ENCODE peak calls at places on chromosomes 1 and 21, in nine cellular contexts. X is cardiac muscle cell, V is stomach, H is GM13977, F is progenitor cell of endocrine pancreas, P is GM06990, L is heart left ventricle, D is testis, I is transverse colon. N is an unnamed sample.

GRCh38 chr21:37176716-37177115 is 90.4 kb downstream of the VPS26C start:
- DNase-seq in V (peak; percentile 72), X (no peak), H (no peak), I (no peak), L (no peak), P (no peak), F (no peak), D (no peak), N (no peak)

GRCh38 chr1:53362851-53363642 is 35.2 kb upstream of the LRP8 start:
- DNase-seq in X (no peak), L (no peak), H (no peak), D (peak; percentile 12), P (peak; percentile 20), V (peak; percentile 8), F (no peak), I (no peak), N (no peak)

GRCh38 chr1:15418811-15419515 is 9.3 kb downstream of the EFHD2 start:
- DNase-seq in V (peak; percentile 86), D (peak; percentile 75), P (no peak), L (no peak), I (no peak), F (no peak), H (no peak), X (peak; percentile 27), N (no peak)

GRCh38 chr1:23444104-23444533 is 19.6 kb upstream of the TCEA3 start:
- DNase-seq in P (no peak), I (peak; percentile 60), X (peak; percentile 99), L (peak; percentile 60), F (no peak), H (no peak), V (peak; percentile 38), D (peak; percentile 80), N (no peak)

GRCh38 chr1:79745928-79746327 is 739.4 kb upstream of the ADGRL4 start:
- DNase-seq in P (no peak), L (no peak), D (no peak), H (no peak), X (no peak), V (no peak), I (no peak), F (no peak), N (no peak)

GRCh38 chr21:35084869-35085268 is 35.8 kb upstream of the RUNX1 start:
- DNase-seq in V (no peak), P (no peak), F (no peak), L (no peak), I (no peak), H (no peak), X (peak; percentile 72), D (no peak), N (no peak)

GRCh38 chr1:202689082-202689481 is 21.2 kb downstream of the SYT2 start:
- DNase-seq in V (no peak), D (no peak), L (no peak), F (no peak), P (no peak), I (no peak), X (no peak), H (no peak), N (no peak)

GRCh38 chr1:232728507-232729263 is 76.5 kb upstream of the MAP10 start:
- DNase-seq in F (no peak), X (peak; percentile 71), V (no peak), I (no peak), P (no peak), H (no peak), L (no peak), D (no peak), N (no peak)

GRCh38 chr21:39083377-39084008 is 99.8 kb downstream of the PSMG1 start:
- DNase-seq in F (no peak), D (peak; percentile 55), P (no peak), I (peak; percentile 72), H (no peak), V (peak; percentile 41), L (no peak), X (peak; percentile 52), N (no peak)

GRCh38 chr21:45393021-45393420 is 11.9 kb upstream of the COL18A1 start:
- DNase-seq in X (no peak), V (no peak), L (peak; percentile 18), H (no peak), F (no peak), P (no peak), I (no peak), D (no peak), N (no peak)

GRCh38 chr1:47950481-47950880 is 46.7 kb downstream of the TRABD2B start:
- DNase-seq in D (no peak), I (no peak), F (no peak), H (no peak), X (no peak), L (no peak), V (no peak), P (no peak), N (no peak)

GRCh38 chr1:47948126-47948525 is 49.1 kb downstream of the TRABD2B start:
- DNase-seq in V (no peak), X (peak; percentile 36), L (no peak), H (no peak), D (no peak), F (no peak), P (no peak), I (no peak), N (no peak)

GRCh38 chr1:47953661-47954060 is 43.5 kb downstream of the TRABD2B start:
- DNase-seq in H (no peak), X (no peak), P (no peak), V (no peak), D (no peak), I (no peak), F (no peak), L (no peak), N (no peak)

GRCh38 chr1:47951026-47951425 is 46.2 kb downstream of the TRABD2B start:
- DNase-seq in V (no peak), L (no peak), H (no peak), I (no peak), X (no peak), P (no peak), D (no peak), F (no peak), N (no peak)

DNA sequence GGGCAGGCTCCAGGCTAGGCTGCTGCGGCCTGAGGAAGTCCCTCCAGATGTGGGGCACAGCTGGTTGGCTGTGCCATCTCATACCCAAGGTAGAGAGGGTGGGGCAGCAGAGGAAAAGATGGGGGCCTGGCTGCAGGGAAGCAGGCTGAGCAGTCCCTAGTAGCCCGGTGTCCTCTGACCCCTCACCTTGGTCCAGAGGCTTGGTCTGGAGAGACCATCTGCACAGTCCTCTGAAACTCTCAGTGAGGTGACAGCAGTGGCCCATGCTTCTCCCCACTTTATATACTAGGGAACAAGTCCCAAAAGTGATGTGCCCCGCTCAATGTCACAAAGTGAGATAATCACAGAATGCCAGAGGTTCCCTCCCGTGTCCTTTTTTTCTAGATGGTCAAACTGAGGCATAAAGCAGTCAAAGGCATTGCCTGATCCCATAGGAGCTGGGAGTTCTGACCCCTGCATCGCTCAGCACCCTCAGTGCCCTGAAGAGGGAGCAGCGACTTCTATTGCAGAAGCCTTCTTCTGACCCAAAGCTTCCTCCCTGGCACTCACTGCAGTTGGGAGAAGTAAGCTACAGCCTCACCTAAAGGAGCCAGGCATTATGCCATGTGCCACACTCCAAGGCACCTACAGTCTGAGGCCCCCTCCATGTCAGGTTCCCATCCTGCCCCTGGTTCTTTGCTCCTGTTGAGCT is 45.5 kb downstream of the TRABD2B start:
- DNase-seq in L (no peak), I (no peak), F (no peak), V (no peak), D (no peak), H (no peak), X (no peak), P (no peak), N (no peak)
- TF ChIP-seq CTCF in L (no peak), I (no peak), F (peak; percentile 28), V (no peak), D (no peak), H (no peak), X (no peak), P (no peak), N (no peak)

GRCh38 chr1:28756846-28757245 is 20.1 kb downstream of the YTHDF2 start:
- DNase-seq in I (no peak), D (no peak), H (no peak), L (no peak), X (peak; percentile 27), P (no peak), V (no peak), F (no peak), N (no peak)
- TF ChIP-seq CTCF in I (no peak), D (no peak), H (peak; percentile 36), L (no peak), X (no peak), P (peak; percentile 27), V (no peak), F (peak; percentile 26), N (peak; percentile 8)

GRCh38 chr1:187928717-187929116 is 1100.0 kb downstream of the PLA2G4A start:
- DNase-seq in H (no peak), X (no peak), P (no peak), V (no peak), I (no peak), L (no peak), D (no peak), F (no peak), N (no peak)

GRCh38 chr1:187933562-187934419 is 1105.0 kb downstream of the PLA2G4A start:
- DNase-seq in D (no peak), L (no peak), F (no peak), V (no peak), H (no peak), P (no peak), I (no peak), X (no peak), N (no peak)

GRCh38 chr1:187931781-187932180 is 1103.0 kb downstream of the PLA2G4A start:
- DNase-seq in F (no peak), P (no peak), H (no peak), L (no peak), X (no peak), D (no peak), V (no peak), I (no peak), N (no peak)

GRCh38 chr1:187924252-187924651 is 1095.5 kb downstream of the PLA2G4A start:
- DNase-seq in F (no peak), X (no peak), H (no peak), I (no peak), P (no peak), V (no peak), D (no peak), L (no peak), N (no peak)

GRCh38 chr1:187928288-187928687 is 1099.5 kb downstream of the PLA2G4A start:
- DNase-seq in D (peak; percentile 30), P (no peak), H (peak; percentile 26), X (peak; percentile 52), F (no peak), I (no peak), V (no peak), L (no peak), N (peak; percentile 34)
- TF ChIP-seq CTCF in D (no peak), P (peak; percentile 47), H (peak; percentile 69), X (peak; percentile 55), F (peak; percentile 36), I (no peak), V (no peak), L (peak; percentile 17), N (peak; percentile 65)

GRCh38 chr1:114423455-114423854 is 87.5 kb downstream of the TRIM33 start:
- DNase-seq in X (no peak), P (no peak), L (no peak), D (no peak), H (no peak), V (no peak), I (no peak), F (no peak), N (no peak)

GRCh38 chr1:114427612-114428011 is 83.4 kb downstream of the TRIM33 start:
- DNase-seq in P (no peak), I (no peak), D (no peak), V (no peak), H (no peak), X (no peak), L (no peak), F (no peak), N (no peak)

GRCh38 chr1:114431026-114431425 is 80.0 kb downstream of the TRIM33 start:
- DNase-seq in L (no peak), X (no peak), V (no peak), I (no peak), H (no peak), F (no peak), P (no peak), D (no peak), N (no peak)

GRCh38 chr1:114428083-114428754 is 82.8 kb downstream of the TRIM33 start:
- DNase-seq in F (no peak), H (no peak), L (no peak), V (no peak), X (peak; percentile 44), P (no peak), D (no peak), I (no peak), N (no peak)
- TF ChIP-seq CTCF in F (peak; percentile 61), H (peak; percentile 34), L (peak; percentile 56), V (no peak), X (peak; percentile 53), P (peak; percentile 47), D (no peak), I (peak; percentile 31), N (peak; percentile 4)